ENCODE peak calls at places on chromosome 9, in seven cellular contexts. X is hypothalamus; H is activated CD8-positive, alpha-beta memory T cell treated with anti-CD3 and anti-CD28 coated beads for 48 hours; R is T-helper 2 cell; L is HFFc6; V is EL; N is CD8-positive, alpha-beta T cell. I is an unnamed sample.
A peak's percentile ranks its signal among the peaks of the same experiment; 100 is the strongest.

GRCh38 chr9:20390400-20390799 is 231.9 kb downstream of the MLLT3 start:
- DNase-seq in V (no peak), H (no peak), R (no peak), X (no peak), N (no peak), L (no peak), I (no peak)

GRCh38 chr9:21711504-21711903 is 90.9 kb upstream of the MTAP start:
- DNase-seq in N (no peak), X (no peak), L (peak; percentile 57), V (no peak), H (no peak), R (no peak), I (no peak)

GRCh38 chr9:18492612-18493011 is 18.7 kb downstream of the ADAMTSL1 start:
- DNase-seq in X (no peak), L (peak; percentile 30), R (no peak), N (no peak), H (no peak), V (peak; percentile 58), I (no peak)

GRCh38 chr9:95762322-95762721 is 113.2 kb upstream of the ERCC6L2 start:
- DNase-seq in H (no peak), V (no peak), X (no peak), R (no peak), N (no peak), L (no peak), I (no peak)

GRCh38 chr9:87147803-87148202 is 200.5 kb upstream of the GAS1 start:
- DNase-seq in R (no peak), X (no peak), H (no peak), N (no peak), L (no peak), V (no peak), I (no peak)

GRCh38 chr9:135818718-135819475 is 88.4 kb downstream of the CAMSAP1 start:
- DNase-seq in N (no peak), R (no peak), L (no peak), V (no peak), H (no peak), X (no peak), I (no peak)

GRCh38 chr9:137531099-137531765 is 19.0 kb downstream of the PNPLA7 start:
- DNase-seq in V (no peak), L (no peak), H (no peak), R (no peak), N (no peak), X (no peak), I (no peak)

GRCh38 chr9:87713278-87713989 is 12.5 kb upstream of the CTSL start:
- DNase-seq in N (no peak), X (peak; percentile 21), H (no peak), V (peak; percentile 100), L (peak; percentile 99), R (peak; percentile 12), I (peak; percentile 86)

GRCh38 chr9:91395106-91395552 is 28.5 kb downstream of the NFIL3 start:
- DNase-seq in V (peak; percentile 50), X (no peak), L (peak; percentile 14), N (no peak), R (no peak), H (no peak), I (no peak)

GRCh38 chr9:98962861-98963260 is 19.2 kb downstream of the COL15A1 start:
- DNase-seq in V (peak; percentile 58), R (no peak), H (no peak), L (no peak), N (no peak), X (no peak), I (no peak)

GRCh38 chr9:126832440-126832839 is 27.6 kb downstream of the ZBTB43 start:
- DNase-seq in V (no peak), H (no peak), N (no peak), L (no peak), R (no peak), X (no peak), I (no peak)

GRCh38 chr9:34363619-34364351 is 12.9 kb downstream of the MYORG start:
- DNase-seq in N (no peak), R (no peak), L (no peak), X (no peak), H (no peak), V (no peak), I (no peak)

GRCh38 chr9:127971357-127972315 is 9.2 kb downstream of the EEIG1 start:
- DNase-seq in H (no peak), X (peak; percentile 93), V (no peak), N (no peak), R (no peak), L (no peak), I (no peak)

GRCh38 chr9:93033541-93033940 is 25.0 kb upstream of the SUSD3 start:
- DNase-seq in R (no peak), X (no peak), H (no peak), L (no peak), N (no peak), V (no peak), I (no peak)

GRCh38 chr9:78972303-78973002 is 599.3 kb upstream of the TLE4 start:
- DNase-seq in X (no peak), L (no peak), R (no peak), N (no peak), V (no peak), H (no peak), I (no peak)

GRCh38 chr9:129458155-129458661 is 162.7 kb downstream of the C9orf50 start:
- DNase-seq in N (peak; percentile 45), X (peak; percentile 44), L (peak; percentile 25), H (no peak), R (peak; percentile 39), V (no peak), I (no peak)

GRCh38 chr9:1495282-1495681 is 445.1 kb downstream of the DMRT2 start:
- DNase-seq in H (no peak), L (no peak), V (no peak), N (no peak), R (no peak), X (no peak), I (no peak)

GRCh38 chr9:120713257-120714087 is 798 bp downstream of the MEGF9 start:
- DNase-seq in L (no peak), R (no peak), V (peak; percentile 14), N (peak; percentile 4), X (no peak), H (no peak), I (no peak)

GRCh38 chr9:37565661-37566618 is 10.2 kb downstream of the FBXO10 start:
- DNase-seq in X (no peak), H (no peak), N (no peak), V (no peak), L (no peak), R (no peak), I (no peak)

GRCh38 chr9:84953797-84954695 is 284.5 kb downstream of the NTRK2 start:
- DNase-seq in R (no peak), V (peak; percentile 56), L (no peak), X (peak; percentile 85), H (peak; percentile 10), N (peak; percentile 8), I (peak; percentile 85)

I was measured in ureter.